ENCODE peak calls at places on chromosomes 5 and 9, in eight cellular contexts. Q is cardiac muscle cell; V is GM20000; C is naive thymus-derived CD8-positive, alpha-beta T cell; I is Peyer's patch; D is T follicular helper cell; Z is left cardiac atrium; H is T-helper 17 cell. U is an unnamed sample.
A peak's percentile ranks its signal among the peaks of the same experiment; 100 is the strongest.

GRCh38 chr5:111694183-111694582 is 62.8 kb downstream of the NREP start:
- DNase-seq in C (no peak), H (no peak), Z (no peak), V (no peak), I (no peak), D (no peak), Q (no peak), U (no peak)

GRCh38 chr5:96292582-96293247 is 140.3 kb downstream of the PCSK1 start:
- DNase-seq in C (no peak), V (no peak), H (no peak), Z (peak; percentile 48), I (no peak), D (no peak), Q (no peak), U (no peak)

GRCh38 chr5:6058055-6058715 is 320.2 kb downstream of the MED10 start:
- DNase-seq in Q (no peak), D (no peak), V (no peak), H (no peak), Z (no peak), I (no peak), C (no peak), U (no peak)

GRCh38 chr5:115586525-115587146 is 15.6 kb downstream of the TICAM2 start:
- DNase-seq in D (no peak), C (no peak), V (peak; percentile 18), Z (no peak), H (no peak), Q (peak; percentile 29), I (no peak), U (peak; percentile 62)

GRCh38 chr5:9599391-9599790 is 30.8 kb downstream of the TAS2R1 start:
- DNase-seq in D (no peak), V (no peak), H (no peak), C (no peak), Z (no peak), Q (no peak), I (no peak), U (no peak)

GRCh38 chr5:126917918-126918623 is 112.3 kb downstream of the MARCHF3 start:
- DNase-seq in H (no peak), D (no peak), I (no peak), Q (no peak), V (no peak), Z (no peak), C (no peak), U (no peak)

GRCh38 chr5:29800752-29801151 is 1392.7 kb upstream of the CDH6 start:
- DNase-seq in Z (no peak), I (no peak), D (no peak), Q (no peak), H (no peak), V (no peak), C (no peak), U (no peak)

GRCh38 chr9:126439402-126439765 is 112.8 kb downstream of the MVB12B start:
- DNase-seq in C (no peak), Q (no peak), Z (no peak), V (no peak), I (no peak), D (no peak), H (no peak), U (no peak)

GRCh38 chr5:167777746-167778145 is 513.7 kb upstream of the WWC1 start:
- DNase-seq in Z (no peak), I (no peak), H (no peak), Q (no peak), C (no peak), D (no peak), V (no peak), U (no peak)

GRCh38 chr5:132674671-132675506 is 1.1 kb downstream of the IL4 start:
- DNase-seq in D (no peak), Z (no peak), Q (no peak), I (no peak), H (no peak), V (peak; percentile 79), C (no peak), U (no peak)

GRCh38 chr9:92665836-92666235 is 4.1 kb downstream of the IPPK start:
- DNase-seq in C (no peak), Q (no peak), V (no peak), D (no peak), H (no peak), I (no peak), Z (no peak), U (no peak)

GRCh38 chr5:95631991-95632675 is 12.2 kb downstream of the GPR150 start:
- DNase-seq in I (peak; percentile 76), H (peak; percentile 31), C (peak; percentile 81), Z (no peak), V (peak; percentile 40), D (peak; percentile 59), Q (no peak), U (no peak)

GRCh38 chr5:86232246-86232645 is 385.5 kb upstream of the COX7C start:
- DNase-seq in C (no peak), D (no peak), Z (no peak), Q (no peak), V (no peak), H (no peak), I (no peak), U (no peak)

GRCh38 chr5:73816656-73817420 is 190.8 kb downstream of the ARHGEF28 start:
- DNase-seq in C (no peak), H (no peak), Q (no peak), I (no peak), V (no peak), D (no peak), Z (no peak), U (no peak)

GRCh38 chr9:20270176-20270575 is 352.1 kb downstream of the MLLT3 start:
- DNase-seq in V (no peak), Z (no peak), I (no peak), H (no peak), C (no peak), Q (no peak), D (no peak), U (no peak)

GRCh38 chr5:132005591-132005990 is 5.9 kb downstream of the ACSL6 start:
- DNase-seq in D (no peak), I (no peak), C (peak; percentile 19), Q (no peak), H (no peak), Z (no peak), V (no peak), U (no peak)

GRCh38 chr5:945691-946541 is 53.2 kb downstream of the TRIP13 start:
- DNase-seq in Q (no peak), H (no peak), Z (no peak), I (peak; percentile 46), V (no peak), C (no peak), D (no peak), U (no peak)

GRCh38 chr5:120419110-120419509 is 45.0 kb upstream of the PRR16 start:
- DNase-seq in Q (no peak), H (no peak), I (no peak), V (no peak), D (no peak), Z (no peak), C (no peak), U (no peak)

GRCh38 chr5:158422653-158423505 is 563.9 kb upstream of the CLINT1 start:
- DNase-seq in V (no peak), D (no peak), I (no peak), C (no peak), Z (peak; percentile 24), H (no peak), Q (no peak), U (no peak)

GRCh38 chr9:91419222-91420191 is 4.1 kb downstream of the NFIL3 start:
- DNase-seq in D (no peak), Z (peak; percentile 71), Q (no peak), I (peak; percentile 88), H (no peak), C (no peak), V (no peak), U (no peak)

GRCh38 chr5:151250346-151251000 is 2.5 kb upstream of the GM2A start:
- DNase-seq in V (no peak), D (no peak), H (no peak), Q (peak; percentile 28), C (no peak), I (no peak), Z (no peak), U (no peak)

GRCh38 chr5:107705390-107706014 is 34.8 kb upstream of the EFNA5 start:
- DNase-seq in V (no peak), Z (no peak), Q (no peak), C (no peak), D (no peak), H (no peak), I (no peak), U (no peak)

GRCh38 chr5:29897916-29898315 is 1295.6 kb upstream of the CDH6 start:
- DNase-seq in I (no peak), Q (no peak), D (no peak), V (no peak), C (no peak), Z (no peak), H (no peak), U (no peak)

GRCh38 chr5:159880676-159881075 is 35.6 kb upstream of the ADRA1B start:
- DNase-seq in Q (no peak), V (no peak), H (no peak), Z (no peak), C (no peak), D (no peak), I (no peak), U (no peak)

GRCh38 chr5:170403675-170404074 is 14.5 kb upstream of the KCNMB1 start:
- DNase-seq in I (no peak), H (no peak), Q (no peak), C (no peak), V (no peak), D (no peak), Z (no peak), U (no peak)

GRCh38 chr5:107925195-107925594 is 254.5 kb upstream of the EFNA5 start:
- DNase-seq in I (no peak), Z (no peak), Q (no peak), V (no peak), H (no peak), D (no peak), C (no peak), U (no peak)

GRCh38 chr5:50653946-50654345 is 12.5 kb upstream of the PARP8 start:
- DNase-seq in D (no peak), H (no peak), I (peak; percentile 76), V (peak; percentile 21), C (no peak), Z (no peak), Q (no peak), U (no peak)

GRCh38 chr5:1048861-1049838 is 40.5 kb downstream of the NKD2 start:
- DNase-seq in Z (no peak), C (peak; percentile 63), Q (no peak), V (no peak), H (no peak), I (no peak), D (no peak), U (no peak)

GRCh38 chr5:134245101-134245604 is 19.3 kb upstream of the PPP2CA start:
- DNase-seq in I (no peak), Z (no peak), C (no peak), H (no peak), D (no peak), Q (peak; percentile 18), V (no peak), U (peak; percentile 52)

GRCh38 chr5:168313596-168314204 is 22.3 kb downstream of the WWC1 start:
- DNase-seq in Z (no peak), D (no peak), C (no peak), H (no peak), V (no peak), I (peak; percentile 58), Q (no peak), U (no peak)

GRCh38 chr5:78738693-78739300 is 90.2 kb upstream of the LHFPL2 start:
- DNase-seq in Q (peak; percentile 15), C (no peak), I (peak; percentile 61), D (no peak), Z (no peak), H (no peak), V (no peak), U (no peak)

GRCh38 chr9:87259543-87259942 is 238.1 kb upstream of the DAPK1 start:
- DNase-seq in H (no peak), C (no peak), V (peak; percentile 27), D (no peak), Q (no peak), I (no peak), Z (no peak), U (no peak)

GRCh38 chr9:81656871-81657337 is 32.4 kb downstream of the TLE1 start:
- DNase-seq in C (no peak), D (no peak), V (no peak), Z (no peak), I (no peak), Q (no peak), H (no peak), U (no peak)

GRCh38 chr5:17314907-17315471 is 97.6 kb downstream of the BASP1 start:
- DNase-seq in D (no peak), H (no peak), C (no peak), Z (no peak), V (peak; percentile 41), I (no peak), Q (no peak), U (no peak)

U was measured in pons.